ENCODE peak calls at places on chromosomes 4 and X, in five cellular contexts. M, W, Q, R and S are unnamed samples.

GRCh38 chrX:115679460-115679859 is 118.5 kb downstream of the PLS3 start:
- DNase-seq in Q (no peak), M (no peak), W (no peak), R (no peak), S (peak; percentile 19)

GRCh38 chrX:139750390-139750789 is 42.4 kb upstream of the MCF2 start:
- DNase-seq in Q (no peak), M (no peak), W (no peak), R (no peak), S (no peak)

GRCh38 chrX:112913807-112914206 is 73.2 kb upstream of the AMOT start:
- DNase-seq in W (no peak), M (no peak), Q (no peak), R (no peak), S (no peak)

GRCh38 chr4:31737419-31737818 is 1017.2 kb downstream of the PCDH7 start:
- DNase-seq in W (no peak), M (no peak), Q (no peak), R (no peak), S (no peak)

GRCh38 chr4:25484243-25484721 is 107.2 kb downstream of the ANAPC4 start:
- DNase-seq in R (no peak), W (no peak), Q (no peak), M (no peak), S (no peak)

GRCh38 chrX:84156831-84157230 is 31.2 kb downstream of the RPS6KA6 start:
- DNase-seq in Q (no peak), R (no peak), W (no peak), M (no peak), S (no peak)

GRCh38 chr4:103306870-103307345 is 108.8 kb upstream of the CENPE start:
- DNase-seq in R (no peak), W (no peak), M (no peak), Q (no peak), S (peak; percentile 72)

GRCh38 chrX:114584434-114584943 is 603 bp downstream of the HTR2C start:
- DNase-seq in Q (no peak), M (no peak), W (no peak), R (no peak), S (no peak)

GRCh38 chr4:89216866-89217265 is 90.7 kb downstream of the GPRIN3 start:
- DNase-seq in M (no peak), Q (no peak), W (no peak), R (no peak), S (no peak)

GRCh38 chrX:32987139-32987538 is 224.2 kb downstream of the DMD start:
- DNase-seq in R (no peak), W (no peak), Q (no peak), M (no peak), S (peak; percentile 0)

GRCh38 chr4:188110036-188110435 is 633 bp upstream of the TRIML2 start:
- DNase-seq in R (no peak), W (no peak), M (no peak), Q (no peak), S (no peak)

GRCh38 chrX:7088968-7089615 is 58.4 kb upstream of the STS start:
- DNase-seq in Q (no peak), R (no peak), M (no peak), W (no peak), S (no peak)

GRCh38 chr4:169234137-169234855 is 36.5 kb downstream of the SH3RF1 start:
- DNase-seq in Q (no peak), R (no peak), M (no peak), W (no peak), S (no peak)

GRCh38 chr4:96767815-96768480 is 928.1 kb downstream of the PDHA2 start:
- DNase-seq in Q (no peak), M (no peak), R (no peak), W (no peak), S (no peak)

GRCh38 chr4:183229397-183229796 is 90.7 kb downstream of the CLDN22 start:
- DNase-seq in Q (no peak), R (no peak), W (no peak), M (no peak), S (no peak)

GRCh38 chr4:120331486-120332281 is 265.0 kb upstream of the MAD2L1 start:
- DNase-seq in R (no peak), Q (no peak), M (no peak), W (no peak), S (peak; percentile 42)

GRCh38 chr4:154414796-154415195 is 76.8 kb downstream of the DCHS2 start:
- DNase-seq in R (no peak), M (no peak), Q (no peak), W (no peak), S (peak; percentile 54)

GRCh38 chr4:154417358-154417673 is 74.3 kb downstream of the DCHS2 start:
- DNase-seq in M (no peak), W (no peak), Q (no peak), R (no peak), S (no peak)

GRCh38 chr4:154415313-154415712 is 76.3 kb downstream of the DCHS2 start:
- DNase-seq in M (no peak), W (no peak), R (no peak), Q (no peak), S (no peak)

GRCh38 chr4:154421618-154422017 is 70.0 kb downstream of the DCHS2 start:
- DNase-seq in R (no peak), Q (no peak), W (no peak), M (no peak), S (no peak)

GRCh38 chr4:154416183-154416543 is 75.4 kb downstream of the DCHS2 start:
- DNase-seq in R (no peak), M (no peak), Q (no peak), W (no peak), S (peak; percentile 68)
- H3K4me3 ChIP-seq in R (peak overlapping the region; percentile 57), M (peak overlapping the region; percentile 51), Q (no peak overlapping the region), W (no peak overlapping the region), S (peak overlapping the region; percentile 48)

DNA sequence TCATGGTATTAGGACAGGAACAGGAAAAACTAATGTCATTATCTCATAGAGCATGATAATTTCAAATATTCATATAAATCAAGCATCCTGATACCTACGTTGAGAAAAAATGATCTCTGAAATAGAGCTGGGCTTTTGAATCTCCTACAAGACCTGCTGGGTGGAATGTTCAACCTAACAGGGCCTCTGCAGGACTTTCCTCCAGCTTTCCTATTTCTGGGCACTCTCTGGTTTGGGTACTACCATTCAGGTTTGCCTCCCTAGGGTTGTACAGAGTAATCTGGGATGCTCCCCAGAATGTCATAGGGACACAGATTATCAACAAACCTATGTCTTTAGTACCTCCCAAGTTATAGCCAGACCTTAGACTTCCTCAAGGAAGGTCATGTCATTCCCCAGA is 108.9 kb downstream of the CDS1 start:
- DNase-seq in M (no peak), R (no peak), Q (no peak), W (no peak), S (no peak)
- H3K4me3 ChIP-seq in M (no peak overlapping the region), R (no peak overlapping the region), Q (no peak overlapping the region), W (no peak overlapping the region), S (no peak overlapping the region)

DNA sequence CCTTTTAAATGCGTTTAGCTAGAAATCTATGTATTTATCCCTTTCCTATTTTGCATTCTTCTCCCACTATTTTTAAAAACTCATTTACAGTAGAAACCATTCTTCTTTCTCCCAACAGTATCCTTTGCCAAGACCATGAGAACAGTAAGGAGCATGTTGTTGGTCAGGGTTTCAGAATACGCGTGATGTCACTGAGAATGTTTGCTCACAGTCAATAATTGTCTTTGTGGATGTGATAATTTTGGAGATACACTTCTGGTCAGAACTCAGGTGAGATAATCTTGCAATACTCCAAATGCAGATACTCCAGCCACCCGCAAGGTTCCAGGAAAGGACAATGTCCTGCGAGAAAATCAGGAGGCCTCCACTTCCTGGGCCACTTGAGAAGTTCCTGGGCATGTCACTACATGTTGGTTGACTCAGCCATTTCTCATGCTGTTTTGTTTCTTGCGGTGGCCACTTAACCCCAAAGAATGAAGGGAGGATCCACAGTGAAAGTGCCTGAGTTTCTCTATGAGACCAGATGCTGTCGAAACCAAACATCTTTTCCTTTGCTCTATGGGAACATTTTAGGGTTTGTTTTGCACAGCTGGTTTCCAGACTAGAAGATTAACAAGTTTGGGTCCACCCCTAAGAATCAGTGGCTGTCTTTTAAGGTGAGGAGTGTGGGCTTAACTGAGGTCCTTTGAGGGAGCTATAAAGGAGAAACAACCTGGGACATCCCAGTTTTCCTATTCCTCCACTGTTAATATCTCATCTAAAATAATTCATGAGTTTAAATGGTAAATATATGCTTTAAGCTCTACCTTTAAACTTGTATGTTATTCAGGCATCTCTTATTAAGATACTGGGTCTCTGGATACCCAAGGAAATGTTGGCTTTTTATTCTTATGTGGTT is 116.0 kb downstream of the SOWAHB start:
- DNase-seq in W (no peak), M (no peak), R (peak; percentile 91), Q (no peak), S (peak; percentile 89)
- H3K4me3 ChIP-seq in W (no peak overlapping the region), M (no peak overlapping the region), R (no peak overlapping the region), Q (no peak overlapping the region), S (no peak overlapping the region)

GRCh38 chr4:26839016-26839415 is 21.6 kb upstream of the STIM2 start:
- DNase-seq in M (no peak), R (no peak), W (no peak), Q (no peak), S (no peak)
- H3K4me3 ChIP-seq in M (no peak overlapping the region), R (no peak overlapping the region), W (no peak overlapping the region), Q (no peak overlapping the region), S (no peak overlapping the region)

DNA sequence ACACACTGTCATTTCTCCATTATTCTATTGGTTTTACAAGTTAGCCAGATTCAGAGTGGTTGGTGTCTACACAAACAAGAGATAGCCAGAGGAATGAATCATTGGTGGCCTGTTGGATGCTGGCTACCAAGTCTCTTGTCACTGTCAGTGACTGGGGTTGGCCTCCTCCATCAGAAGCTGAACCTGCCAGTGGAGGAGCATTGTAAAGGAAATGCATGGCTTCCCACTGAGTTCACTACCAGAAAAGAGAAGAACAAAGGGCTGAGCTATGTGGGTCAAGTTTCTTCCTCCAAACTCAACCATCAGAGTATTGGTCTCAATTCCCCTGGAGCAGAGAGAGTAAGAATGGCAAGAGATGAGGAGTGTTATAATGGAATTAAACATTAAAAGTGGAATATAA is 26.5 kb upstream of the ANKRD50 start:
- DNase-seq in M (no peak), W (no peak), R (no peak), Q (no peak), S (no peak)
- H3K4me3 ChIP-seq in M (no peak overlapping the region), W (no peak overlapping the region), R (no peak overlapping the region), Q (no peak overlapping the region), S (no peak overlapping the region)